ENCODE peak calls at places on chromosomes 1 and 21, in seven cellular contexts. F, R, J, M, G, Q and B are unnamed samples.
A peak's percentile ranks its signal among the peaks of the same experiment; 100 is the strongest.

GRCh38 chr1:168653567-168653966 is 75.4 kb downstream of the DPT start:
- DNase-seq in F (no peak), R (no peak), G (no peak), Q (no peak), M (no peak), J (no peak), B (no peak)

GRCh38 chr1:245622332-245623014 is 467.7 kb downstream of the KIF26B start:
- DNase-seq in G (no peak), M (no peak), R (no peak), J (no peak), F (no peak), Q (no peak), B (no peak)

GRCh38 chr1:15337656-15338402 is 71.9 kb upstream of the EFHD2 start:
- DNase-seq in J (no peak), R (no peak), M (no peak), Q (peak; percentile 57), G (no peak), F (no peak), B (peak; percentile 93)

GRCh38 chr1:111587509-111588174 is 31.9 kb upstream of the RAP1A start:
- DNase-seq in R (no peak), Q (no peak), F (no peak), J (no peak), G (no peak), M (no peak), B (no peak)

GRCh38 chr1:155012052-155012546 is 9.5 kb downstream of the ZBTB7B start:
- DNase-seq in R (peak; percentile 80), M (peak; percentile 73), J (no peak), Q (no peak), F (no peak), G (no peak), B (peak; percentile 51)

GRCh38 chr1:225450491-225451191 is 22.8 kb upstream of the LBR start:
- DNase-seq in R (no peak), G (no peak), F (no peak), M (no peak), J (no peak), Q (no peak), B (no peak)

GRCh38 chr1:54424398-54424797 is 18.2 kb upstream of the SSBP3 start:
- DNase-seq in Q (no peak), F (no peak), J (no peak), G (no peak), R (no peak), M (no peak), B (no peak)

GRCh38 chr21:32131960-32132359 is 146.9 kb downstream of the MIS18A start:
- DNase-seq in J (no peak), M (no peak), R (no peak), G (no peak), F (no peak), Q (no peak), B (peak; percentile 23)

GRCh38 chr1:39892611-39893595 is 8.8 kb downstream of the MYCL start:
- DNase-seq in R (peak; percentile 21), J (no peak), F (no peak), Q (peak; percentile 65), G (no peak), M (no peak), B (peak; percentile 81)

GRCh38 chr21:45992311-45993209 is 11.0 kb downstream of the COL6A1 start:
- DNase-seq in M (no peak), G (no peak), R (no peak), F (no peak), Q (no peak), J (no peak), B (no peak)

GRCh38 chr1:55374801-55375616 is 159.8 kb upstream of the USP24 start:
- DNase-seq in F (no peak), Q (no peak), R (no peak), J (no peak), G (no peak), M (no peak), B (peak; percentile 34)

GRCh38 chr1:58155418-58156123 is 391.0 kb downstream of the OMA1 start:
- DNase-seq in Q (no peak), M (no peak), R (no peak), G (no peak), J (peak; percentile 50), F (no peak), B (peak; percentile 18)

GRCh38 chr1:147804942-147805723 is 44.7 kb upstream of the GJA5 start:
- DNase-seq in Q (no peak), G (no peak), J (no peak), R (no peak), M (no peak), F (no peak), B (peak; percentile 17)

GRCh38 chr1:197356723-197357533 is 88.9 kb downstream of the CRB1 start:
- DNase-seq in J (peak; percentile 63), F (peak; percentile 15), Q (peak; percentile 15), G (no peak), R (peak; percentile 3), M (peak; percentile 8), B (peak; percentile 68)

GRCh38 chr1:243946946-243947345 is 96.9 kb upstream of the AKT3 start:
- DNase-seq in M (no peak), G (no peak), R (peak; percentile 20), J (peak; percentile 23), Q (no peak), F (no peak), B (peak; percentile 41)

GRCh38 chr1:236301080-236301957 is 19.6 kb upstream of the ERO1B start:
- DNase-seq in R (no peak), G (no peak), Q (no peak), M (no peak), J (no peak), F (no peak), B (no peak)

GRCh38 chr1:153962088-153963029 is 978 bp downstream of the SLC39A1 start:
- DNase-seq in R (no peak), G (no peak), M (no peak), F (no peak), Q (no peak), J (no peak), B (peak; percentile 84)

GRCh38 chr1:39105841-39106765 is 80.0 kb downstream of the NDUFS5 start:
- DNase-seq in Q (no peak), M (peak; percentile 33), F (no peak), J (no peak), R (peak; percentile 23), G (peak; percentile 17), B (peak; percentile 66)

GRCh38 chr1:56411484-56412180 is 167.7 kb downstream of the PLPP3 start:
- DNase-seq in J (no peak), Q (no peak), M (no peak), R (no peak), F (peak; percentile 40), G (no peak), B (peak; percentile 48)

GRCh38 chr1:175823401-175823800 is 80.0 kb upstream of the TNR start:
- DNase-seq in F (no peak), Q (no peak), R (no peak), M (no peak), J (no peak), G (no peak), B (no peak)

GRCh38 chr1:89085781-89086180 is 20.8 kb upstream of the GBP1 start:
- DNase-seq in G (peak; percentile 8), F (no peak), R (no peak), Q (peak; percentile 15), J (peak; percentile 83), M (peak; percentile 48), B (peak; percentile 58)

GRCh38 chr1:179142889-179143299 is 61.0 kb downstream of the TOR3A start:
- DNase-seq in J (peak; percentile 62), R (no peak), Q (peak; percentile 98), M (no peak), F (peak; percentile 80), G (no peak), B (peak; percentile 98)

GRCh38 chr1:205507896-205508714 is 3.6 kb downstream of the CDK18 start:
- DNase-seq in Q (no peak), R (no peak), J (no peak), F (no peak), G (no peak), M (peak; percentile 19), B (no peak)